ENCODE peak calls at places on chromosomes 11 and 22, in four cellular contexts. One of them, this sample, is unnamed.
A peak's percentile ranks its signal among the peaks of the same experiment; 100 is the strongest.

GRCh38 chr11:43837879-43838278 is 42.8 kb upstream of the ALKBH3 start:
- DNase-seq in left ventricle myocardium inferior: no peak
- DNase-seq in astrocyte of the spinal cord: no peak
- DNase-seq in iris pigment epithelial cell: peak; percentile 11
- DNase-seq in this sample: no peak

GRCh38 chr11:68584097-68584496 is 100.2 kb upstream of the GAL start:
- DNase-seq in left ventricle myocardium inferior: peak; percentile 31
- DNase-seq in astrocyte of the spinal cord: no peak
- DNase-seq in iris pigment epithelial cell: no peak
- DNase-seq in this sample: no peak

GRCh38 chr22:39623603-39624500 is 53.3 kb downstream of the CACNA1I start:
- DNase-seq in left ventricle myocardium inferior: no peak
- DNase-seq in astrocyte of the spinal cord: no peak
- DNase-seq in iris pigment epithelial cell: no peak
- DNase-seq in this sample: no peak

GRCh38 chr11:2395211-2395730 is 5.3 kb upstream of the TSSC4 start:
- DNase-seq in left ventricle myocardium inferior: no peak
- DNase-seq in astrocyte of the spinal cord: no peak
- DNase-seq in iris pigment epithelial cell: no peak
- DNase-seq in this sample: no peak

GRCh38 chr11:41051919-41052630 is 407.4 kb downstream of the LRRC4C start:
- DNase-seq in left ventricle myocardium inferior: no peak
- DNase-seq in astrocyte of the spinal cord: no peak
- DNase-seq in iris pigment epithelial cell: no peak
- DNase-seq in this sample: no peak

GRCh38 chr22:32758866-32759385 is 42.6 kb upstream of the TIMP3 start:
- DNase-seq in left ventricle myocardium inferior: no peak
- DNase-seq in astrocyte of the spinal cord: no peak
- DNase-seq in iris pigment epithelial cell: no peak
- DNase-seq in this sample: peak; percentile 25

GRCh38 chr11:11349870-11350325 is 3.2 kb downstream of the CSNK2A3 start:
- DNase-seq in left ventricle myocardium inferior: no peak
- DNase-seq in astrocyte of the spinal cord: peak; percentile 71
- DNase-seq in iris pigment epithelial cell: peak; percentile 32
- DNase-seq in this sample: peak; percentile 3

GRCh38 chr11:116193321-116194114 is 579.3 kb downstream of the BUD13 start:
- DNase-seq in left ventricle myocardium inferior: no peak
- DNase-seq in astrocyte of the spinal cord: peak; percentile 68
- DNase-seq in iris pigment epithelial cell: peak; percentile 30
- DNase-seq in this sample: peak; percentile 36

GRCh38 chr11:116786360-116786759 is 1.5 kb downstream of the ZPR1 start:
- DNase-seq in left ventricle myocardium inferior: no peak
- DNase-seq in astrocyte of the spinal cord: no peak
- DNase-seq in iris pigment epithelial cell: no peak
- DNase-seq in this sample: no peak

GRCh38 chr11:120169981-120170698 is 32.2 kb upstream of the TRIM29 start:
- DNase-seq in left ventricle myocardium inferior: no peak
- DNase-seq in astrocyte of the spinal cord: no peak
- DNase-seq in iris pigment epithelial cell: no peak
- DNase-seq in this sample: no peak

GRCh38 chr11:59765068-59765770 is 10.0 kb downstream of the STX3 start:
- DNase-seq in left ventricle myocardium inferior: no peak
- DNase-seq in astrocyte of the spinal cord: no peak
- DNase-seq in iris pigment epithelial cell: no peak
- DNase-seq in this sample: no peak

GRCh38 chr11:63680842-63681207 is 475 bp upstream of the RTN3 start:
- DNase-seq in left ventricle myocardium inferior: no peak
- DNase-seq in astrocyte of the spinal cord: no peak
- DNase-seq in iris pigment epithelial cell: no peak
- DNase-seq in this sample: no peak

GRCh38 chr11:45366196-45366595 is 80.1 kb upstream of the SYT13 start:
- DNase-seq in left ventricle myocardium inferior: no peak
- DNase-seq in astrocyte of the spinal cord: no peak
- DNase-seq in iris pigment epithelial cell: no peak
- DNase-seq in this sample: no peak

GRCh38 chr22:20115691-20116375 is at the start of gene RANBP1:
- DNase-seq in left ventricle myocardium inferior: peak; percentile 13
- DNase-seq in astrocyte of the spinal cord: no peak
- DNase-seq in iris pigment epithelial cell: no peak
- DNase-seq in this sample: no peak

GRCh38 chr22:26357813-26358212 is 71.2 kb upstream of the ASPHD2 start:
- DNase-seq in left ventricle myocardium inferior: no peak
- DNase-seq in astrocyte of the spinal cord: no peak
- DNase-seq in iris pigment epithelial cell: no peak
- DNase-seq in this sample: no peak

GRCh38 chr11:20131744-20132666 is 28.3 kb downstream of the DBX1 start:
- DNase-seq in left ventricle myocardium inferior: peak; percentile 59
- DNase-seq in astrocyte of the spinal cord: peak; percentile 79
- DNase-seq in iris pigment epithelial cell: peak; percentile 63
- DNase-seq in this sample: no peak

GRCh38 chr11:69157156-69157821 is 1.6 kb downstream of the SMIM38 start:
- DNase-seq in left ventricle myocardium inferior: peak; percentile 74
- DNase-seq in astrocyte of the spinal cord: peak; percentile 46
- DNase-seq in iris pigment epithelial cell: peak; percentile 40
- DNase-seq in this sample: no peak

GRCh38 chr11:58927393-58928081 is 11.8 kb upstream of the GLYATL1 start:
- DNase-seq in left ventricle myocardium inferior: no peak
- DNase-seq in astrocyte of the spinal cord: peak; percentile 78
- DNase-seq in iris pigment epithelial cell: peak; percentile 52
- DNase-seq in this sample: no peak

GRCh38 chr11:117907276-117908110 is 21.7 kb downstream of the TMPRSS13 start:
- DNase-seq in left ventricle myocardium inferior: peak; percentile 79
- DNase-seq in astrocyte of the spinal cord: peak; percentile 90
- DNase-seq in iris pigment epithelial cell: peak; percentile 94
- DNase-seq in this sample: peak; percentile 83

GRCh38 chr11:110086892-110087309 is 6.3 kb upstream of the ZC3H12C start:
- DNase-seq in left ventricle myocardium inferior: no peak
- DNase-seq in astrocyte of the spinal cord: no peak
- DNase-seq in iris pigment epithelial cell: peak; percentile 92
- DNase-seq in this sample: peak; percentile 36

GRCh38 chr11:2777871-2778629 is 78.3 kb upstream of the KCNQ1OT1 start:
- DNase-seq in left ventricle myocardium inferior: peak; percentile 16
- DNase-seq in astrocyte of the spinal cord: no peak
- DNase-seq in iris pigment epithelial cell: no peak
- DNase-seq in this sample: no peak

GRCh38 chr22:42173183-42173926 is 42.7 kb upstream of the CYP2D6 start:
- DNase-seq in left ventricle myocardium inferior: no peak
- DNase-seq in astrocyte of the spinal cord: no peak
- DNase-seq in iris pigment epithelial cell: no peak
- DNase-seq in this sample: no peak

GRCh38 chr11:5937868-5938602 is 4.0 kb upstream of the OR56A3 start:
- DNase-seq in left ventricle myocardium inferior: no peak
- DNase-seq in astrocyte of the spinal cord: no peak
- DNase-seq in iris pigment epithelial cell: no peak
- DNase-seq in this sample: peak; percentile 49

GRCh38 chr11:19311306-19312030 is 70.7 kb upstream of the E2F8 start:
- DNase-seq in left ventricle myocardium inferior: peak; percentile 52
- DNase-seq in astrocyte of the spinal cord: peak; percentile 47
- DNase-seq in iris pigment epithelial cell: peak; percentile 43
- DNase-seq in this sample: peak; percentile 80

GRCh38 chr11:68031136-68031459 is 617 bp downstream of the NDUFS8 start:
- DNase-seq in left ventricle myocardium inferior: no peak
- DNase-seq in astrocyte of the spinal cord: no peak
- DNase-seq in iris pigment epithelial cell: no peak
- DNase-seq in this sample: no peak

GRCh38 chr11:64146036-64146943 is 19.6 kb downstream of the MACROD1 start:
- DNase-seq in left ventricle myocardium inferior: peak; percentile 34
- DNase-seq in astrocyte of the spinal cord: no peak
- DNase-seq in iris pigment epithelial cell: peak; percentile 31
- DNase-seq in this sample: no peak

GRCh38 chr11:16933756-16934603 is 80.2 kb downstream of the PLEKHA7 start:
- DNase-seq in left ventricle myocardium inferior: no peak
- DNase-seq in astrocyte of the spinal cord: peak; percentile 32
- DNase-seq in iris pigment epithelial cell: peak; percentile 29
- DNase-seq in this sample: peak; percentile 33

GRCh38 chr11:95715777-95716241 is 73.8 kb downstream of the FAM76B start:
- DNase-seq in left ventricle myocardium inferior: no peak
- DNase-seq in astrocyte of the spinal cord: peak; percentile 66
- DNase-seq in iris pigment epithelial cell: peak; percentile 24
- DNase-seq in this sample: no peak

GRCh38 chr11:96014234-96014633 is 90.3 kb upstream of the MTMR2 start:
- DNase-seq in left ventricle myocardium inferior: no peak
- DNase-seq in astrocyte of the spinal cord: peak; percentile 65
- DNase-seq in iris pigment epithelial cell: peak; percentile 82
- DNase-seq in this sample: no peak

GRCh38 chr22:23859201-23859600 is 1.5 kb downstream of the SLC2A11 start:
- DNase-seq in left ventricle myocardium inferior: no peak
- DNase-seq in astrocyte of the spinal cord: no peak
- DNase-seq in iris pigment epithelial cell: no peak
- DNase-seq in this sample: no peak

GRCh38 chr11:46361283-46362145 is 14.3 kb downstream of the DGKZ start:
- DNase-seq in left ventricle myocardium inferior: peak; percentile 75
- DNase-seq in astrocyte of the spinal cord: peak; percentile 50
- DNase-seq in iris pigment epithelial cell: peak; percentile 55
- DNase-seq in this sample: no peak

GRCh38 chr11:72972541-72973128 is 158.4 kb downstream of the ATG16L2 start:
- DNase-seq in left ventricle myocardium inferior: no peak
- DNase-seq in astrocyte of the spinal cord: no peak
- DNase-seq in iris pigment epithelial cell: peak; percentile 80
- DNase-seq in this sample: no peak

GRCh38 chr11:1639102-1639620 is 9.6 kb downstream of the KRTAP5-5 start:
- DNase-seq in left ventricle myocardium inferior: peak; percentile 63
- DNase-seq in astrocyte of the spinal cord: no peak
- DNase-seq in iris pigment epithelial cell: no peak
- DNase-seq in this sample: no peak

GRCh38 chr11:59859695-59860094 is 6.6 kb downstream of the TCN1 start:
- DNase-seq in left ventricle myocardium inferior: no peak
- DNase-seq in astrocyte of the spinal cord: no peak
- DNase-seq in iris pigment epithelial cell: no peak
- DNase-seq in this sample: no peak

GRCh38 chr11:88179141-88179540 is 3.9 kb upstream of the RAB38 start:
- DNase-seq in left ventricle myocardium inferior: no peak
- DNase-seq in astrocyte of the spinal cord: peak; percentile 84
- DNase-seq in iris pigment epithelial cell: peak; percentile 71
- DNase-seq in this sample: no peak

GRCh38 chr11:17547051-17547577 is at the start of gene OTOG:
- DNase-seq in left ventricle myocardium inferior: no peak
- DNase-seq in astrocyte of the spinal cord: no peak
- DNase-seq in iris pigment epithelial cell: no peak
- DNase-seq in this sample: no peak

GRCh38 chr11:104594228-104594958 is 303.9 kb downstream of the CASP12 start:
- DNase-seq in left ventricle myocardium inferior: no peak
- DNase-seq in astrocyte of the spinal cord: peak; percentile 49
- DNase-seq in iris pigment epithelial cell: peak; percentile 52
- DNase-seq in this sample: no peak

This sample was measured in trophoblast cell.